ENCODE peak calls at places on chromosome 15, in six cellular contexts. K, L, C, R, S and W are unnamed samples.

GRCh38 chr15:48266029-48266428 is 59.9 kb downstream of the SLC12A1 start:
- DNase-seq in R (peak; percentile 44), L (no peak), S (no peak), K (no peak), C (no peak), W (no peak)

GRCh38 chr15:38251726-38252480 is 733 bp upstream of the SPRED1 start:
- DNase-seq in K (peak; percentile 41), R (peak; percentile 99), C (peak; percentile 90), S (peak; percentile 50), L (peak; percentile 93), W (peak; percentile 83)

GRCh38 chr15:36982441-36982840 is 117.9 kb downstream of the MEIS2 start:
- DNase-seq in R (no peak), K (no peak), S (no peak), L (no peak), C (no peak), W (no peak)

GRCh38 chr15:70200511-70200991 is 102.8 kb upstream of the TLE3 start:
- DNase-seq in C (no peak), R (no peak), K (no peak), S (no peak), L (peak; percentile 36), W (no peak)

GRCh38 chr15:92116320-92116719 is 262.8 kb downstream of the SLCO3A1 start:
- DNase-seq in C (no peak), R (no peak), S (no peak), K (no peak), L (no peak), W (no peak)

GRCh38 chr15:68550498-68551295 is 28.1 kb upstream of the CORO2B start:
- DNase-seq in S (peak; percentile 52), L (peak; percentile 78), K (peak; percentile 66), C (peak; percentile 92), R (peak; percentile 67), W (peak; percentile 55)

GRCh38 chr15:72758195-72758594 is 25.4 kb downstream of the ADPGK start:
- DNase-seq in S (no peak), R (peak; percentile 29), K (no peak), L (no peak), C (no peak), W (no peak)

GRCh38 chr15:35444557-35445204 is 101.3 kb downstream of the DPH6 start:
- DNase-seq in C (peak; percentile 47), S (peak; percentile 0), L (no peak), K (peak; percentile 8), R (peak; percentile 59), W (peak; percentile 54)

GRCh38 chr15:34436956-34437442 is 609 bp downstream of the GOLGA8A start:
- DNase-seq in K (no peak), S (peak; percentile 51), L (peak; percentile 73), C (peak; percentile 50), R (peak; percentile 51), W (peak; percentile 27)

GRCh38 chr15:33592864-33593263 is 282.1 kb downstream of the RYR3 start:
- DNase-seq in K (no peak), L (no peak), R (peak; percentile 92), C (no peak), S (no peak), W (no peak)

GRCh38 chr15:69478259-69478687 is 25.7 kb downstream of the RPLP1 start:
- DNase-seq in S (no peak), C (peak; percentile 69), K (peak; percentile 80), L (peak; percentile 78), R (peak; percentile 75), W (peak; percentile 31)

GRCh38 chr15:100918690-100919480 is at the start of gene LRRK1:
- DNase-seq in C (peak; percentile 66), S (no peak), K (peak; percentile 52), L (peak; percentile 84), R (peak; percentile 29), W (peak; percentile 45)

GRCh38 chr15:29220852-29221251 is 48.8 kb downstream of the NSMCE3 start:
- DNase-seq in L (no peak), R (no peak), K (no peak), S (no peak), C (no peak), W (no peak)

GRCh38 chr15:64476550-64476949 is 16.2 kb downstream of the ZNF609 start:
- DNase-seq in S (no peak), R (peak; percentile 16), K (no peak), L (no peak), C (no peak), W (no peak)

GRCh38 chr15:58517682-58518525 is 86.1 kb downstream of the LIPC start:
- DNase-seq in S (no peak), C (no peak), L (no peak), K (no peak), R (no peak), W (no peak)

GRCh38 chr15:64619880-64620839 is 155.2 kb downstream of the RBPMS2 start:
- DNase-seq in C (no peak), S (no peak), K (no peak), R (no peak), L (no peak), W (no peak)

GRCh38 chr15:57335326-57336118 is 40.8 kb upstream of the CGNL1 start:
- DNase-seq in S (no peak), K (no peak), L (peak; percentile 51), R (no peak), C (no peak), W (no peak)

GRCh38 chr15:100670505-100671021 is 68.2 kb downstream of the ASB7 start:
- DNase-seq in L (no peak), C (no peak), R (no peak), K (no peak), S (no peak), W (no peak)

GRCh38 chr15:33242165-33242564 is 47.7 kb upstream of the FMN1 start:
- DNase-seq in K (peak; percentile 49), L (no peak), C (no peak), R (peak; percentile 99), S (no peak), W (no peak)

GRCh38 chr15:40392986-40393948 is 10.7 kb downstream of the KNSTRN start:
- DNase-seq in L (no peak), R (no peak), K (no peak), S (no peak), C (no peak), W (no peak)

GRCh38 chr15:91852741-91853500 is 587 bp upstream of the SLCO3A1 start:
- DNase-seq in R (peak; percentile 72), S (peak; percentile 81), K (peak; percentile 92), L (peak; percentile 91), C (peak; percentile 78), W (peak; percentile 36)

DNA sequence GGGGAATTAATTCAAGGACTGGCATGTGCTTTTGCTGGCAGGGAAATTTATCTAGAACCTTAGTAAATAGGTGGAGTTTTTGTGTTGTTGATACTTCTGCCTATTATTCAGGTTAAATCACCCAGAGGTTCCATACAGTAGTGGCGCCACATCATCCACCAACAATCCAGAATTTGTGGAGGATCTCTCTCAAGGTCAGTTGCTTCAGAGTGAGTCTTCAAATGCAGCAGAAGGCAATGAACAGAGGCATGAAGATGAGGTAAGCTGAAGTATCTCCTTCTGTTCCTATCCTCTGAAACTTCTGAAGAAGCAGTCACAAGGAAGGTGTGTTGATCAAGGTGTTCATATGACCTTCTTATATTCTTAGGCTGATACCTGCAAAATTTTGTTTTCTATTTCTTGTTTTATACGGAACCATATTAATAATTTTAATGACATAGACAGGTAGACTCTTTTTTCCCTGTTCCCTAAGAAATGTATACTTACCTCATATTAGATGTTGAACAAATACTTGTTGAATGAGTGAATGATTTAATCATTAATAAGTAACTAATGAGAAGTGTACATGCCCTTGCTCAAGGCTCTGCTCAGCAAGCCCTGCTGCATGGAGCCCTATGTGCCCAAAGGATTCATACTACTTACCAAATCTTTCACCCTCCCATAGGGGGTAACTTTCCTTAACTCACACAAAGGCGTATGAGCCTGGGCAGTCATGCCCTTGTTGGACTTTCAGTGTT is 43.6 kb downstream of the HMG20A start:
- DNase-seq in S (no peak), C (no peak), L (no peak), K (no peak), R (no peak), W (no peak)
- H3K4me3 ChIP-seq in S (no peak overlapping the region), C (no peak overlapping the region), L (no peak overlapping the region), K (no peak overlapping the region), R (no peak overlapping the region), W (no peak overlapping the region)

GRCh38 chr15:42070276-42070965 is 23.9 kb downstream of the PLA2G4D start:
- DNase-seq in C (peak; percentile 35), S (no peak), L (no peak), K (no peak), R (no peak), W (no peak)
- H3K27ac ChIP-seq in C (no peak overlapping the region), S (no peak overlapping the region), L (no peak overlapping the region), K (no peak overlapping the region), R (no peak overlapping the region), W (no peak overlapping the region)

GRCh38 chr15:98771444-98772059 is 123.2 kb downstream of the IGF1R start:
- DNase-seq in R (no peak), C (no peak), S (no peak), L (no peak), K (no peak), W (peak; percentile 77)

GRCh38 chr15:98774756-98775497 is 126.6 kb downstream of the IGF1R start:
- DNase-seq in C (no peak), K (no peak), S (no peak), R (no peak), L (no peak), W (no peak)

GRCh38 chr15:98773616-98774015 is 125.3 kb downstream of the IGF1R start:
- DNase-seq in K (no peak), L (no peak), R (peak; percentile 62), S (no peak), C (no peak), W (no peak)

GRCh38 chr15:98770984-98771383 is 122.6 kb downstream of the IGF1R start:
- DNase-seq in C (no peak), L (no peak), S (no peak), R (no peak), K (no peak), W (no peak)

DNA sequence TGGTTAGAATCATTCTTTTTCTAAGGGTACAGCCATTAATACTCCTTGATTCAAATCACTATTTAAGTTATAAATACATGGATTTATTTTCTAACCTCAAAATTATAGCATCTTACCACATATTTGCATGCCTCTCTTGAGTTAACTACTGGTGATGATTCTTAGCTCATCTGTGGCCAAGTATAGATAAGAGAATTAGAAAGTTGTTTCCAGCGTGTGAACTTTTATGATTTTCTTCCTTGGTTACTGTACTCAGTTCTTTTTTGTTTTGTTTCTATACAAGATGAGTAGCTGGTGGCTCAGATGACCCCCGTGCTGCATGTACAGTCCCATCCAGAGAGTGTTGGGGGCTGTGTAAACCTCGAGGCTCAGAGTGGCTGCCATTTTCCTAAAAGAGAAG is 124.6 kb downstream of the IGF1R start:
- DNase-seq in L (no peak), K (no peak), R (no peak), C (no peak), S (no peak), W (no peak)
- H3K4me1 ChIP-seq in L (peaks cover 4% of the 10 kb centered on the region), K (peaks cover 66% of the 10 kb centered on the region), R (peaks cover 32% of the 10 kb centered on the region), C (peaks cover 10% of the 10 kb centered on the region), S (peaks cover 7% of the 10 kb centered on the region), W (peaks cover 8% of the 10 kb centered on the region)

GRCh38 chr15:78264304-78265136 is at the start of gene DNAJA4:
- DNase-seq in R (no peak), S (peak; percentile 76), L (peak; percentile 80), K (no peak), C (peak; percentile 80), W (peak; percentile 54)

GRCh38 chr15:78265137-78265460 is 737 bp downstream of the DNAJA4 start:
- DNase-seq in C (no peak), L (no peak), K (no peak), R (no peak), S (no peak), W (no peak)

GRCh38 chr15:78265752-78266224 is 1.4 kb downstream of the DNAJA4 start:
- DNase-seq in K (no peak), S (no peak), R (no peak), L (no peak), C (no peak), W (no peak)

GRCh38 chr15:78263351-78263781 is 996 bp upstream of the DNAJA4 start:
- DNase-seq in R (no peak), C (no peak), L (no peak), S (no peak), K (no peak), W (no peak)

GRCh38 chr15:78263907-78264303 is 457 bp upstream of the DNAJA4 start:
- DNase-seq in K (no peak), S (no peak), R (no peak), C (no peak), L (no peak), W (peak; percentile 35)
- H3K4me3 ChIP-seq in K (no peak overlapping the region), S (no peak overlapping the region), R (no peak overlapping the region), C (peak overlapping the region; percentile 62), L (peak overlapping the region; percentile 70), W (peak overlapping the region; percentile 70)